ENCODE peak calls at places on chromosomes 11 and 22, in eight cellular contexts. O is heart right ventricle; U is CD8-positive, alpha-beta T cell; Z is GM20000; D is AG09309; R is pancreas; I is fibroblast of mammary gland; C is PC-3. X is an unnamed sample.

GRCh38 chr22:39414377-39414776 is 14.8 kb downstream of the TAB1 start:
- DNase-seq in U (peak), O (no peak), D (no peak), Z (no peak), I (no peak), C (no peak), R (peak), X (no peak)

GRCh38 chr22:44359496-44360110 is 46.9 kb upstream of the SHISAL1 start:
- DNase-seq in I (no peak), C (no peak), D (no peak), R (peak), O (no peak), U (no peak), Z (no peak), X (no peak)

GRCh38 chr22:23774922-23775436 is 2.3 kb downstream of the MMP11 start:
- DNase-seq in U (no peak), D (no peak), I (peak), O (peak), Z (no peak), C (no peak), R (no peak), X (no peak)

GRCh38 chr11:59615132-59615636 is 390 bp downstream of the OSBP start:
- DNase-seq in I (no peak), R (peak), D (no peak), O (peak), Z (peak), C (peak), U (peak), X (peak)

GRCh38 chr11:72569966-72570892 is 104.0 kb downstream of the PDE2A start:
- DNase-seq in O (no peak), U (no peak), D (peak), R (no peak), I (peak), Z (no peak), C (peak), X (peak)

GRCh38 chr11:93073508-93074280 is 104.2 kb downstream of the MTNR1B start:
- DNase-seq in O (no peak), D (no peak), R (no peak), C (no peak), I (no peak), U (no peak), Z (no peak), X (no peak)

GRCh38 chr11:57735655-57736298 is 5.5 kb upstream of the SELENOH start:
- DNase-seq in O (no peak), C (no peak), D (no peak), U (no peak), R (no peak), I (no peak), Z (no peak), X (no peak)

GRCh38 chr22:49566693-49567092 is 261.0 kb downstream of the BRD1 start:
- DNase-seq in O (no peak), I (no peak), U (no peak), C (no peak), Z (no peak), R (no peak), D (no peak), X (no peak)

GRCh38 chr22:23575601-23576000 is 4.5 kb downstream of the IGLL1 start:
- DNase-seq in C (no peak), D (no peak), U (no peak), R (no peak), O (no peak), Z (no peak), I (no peak), X (no peak)

GRCh38 chr11:42524534-42525227 is 787.1 kb upstream of the API5 start:
- DNase-seq in R (peak), O (peak), U (no peak), C (peak), I (peak), Z (peak), D (no peak), X (peak)

GRCh38 chr11:123103326-123103980 is 41.5 kb upstream of the HSPA8 start:
- DNase-seq in R (no peak), U (peak), Z (peak), C (peak), O (peak), I (peak), D (peak), X (peak)

GRCh38 chr11:43138621-43139140 is 173.1 kb upstream of the API5 start:
- DNase-seq in D (no peak), R (no peak), O (no peak), I (no peak), C (no peak), U (no peak), Z (no peak), X (no peak)

GRCh38 chr11:94171693-94172440 is 43.2 kb downstream of the PANX1 start:
- DNase-seq in D (no peak), Z (peak), I (peak), U (peak), R (no peak), C (peak), O (peak), X (peak)

GRCh38 chr11:135075740-135076139 is 663.7 kb upstream of the B3GAT1 start:
- DNase-seq in O (no peak), D (no peak), U (peak), R (peak), C (peak), I (peak), Z (no peak), X (peak)

GRCh38 chr11:115659061-115659963 is 155.1 kb upstream of the CADM1 start:
- DNase-seq in I (no peak), R (no peak), U (no peak), C (no peak), D (no peak), Z (no peak), O (peak), X (no peak)

GRCh38 chr11:78622666-78623065 is 48.0 kb upstream of the NARS2 start:
- DNase-seq in R (no peak), O (no peak), D (no peak), Z (no peak), C (peak), I (no peak), U (no peak), X (no peak)

GRCh38 chr22:43110444-43110926 is at the start of gene BIK:
- DNase-seq in O (no peak), Z (peak), U (peak), R (peak), D (no peak), C (peak), I (peak), X (peak)

GRCh38 chr11:126857860-126858808 is 142.4 kb downstream of the KIRREL3 start:
- DNase-seq in Z (no peak), D (no peak), I (peak), C (no peak), R (no peak), U (no peak), O (no peak), X (no peak)

GRCh38 chr11:9211322-9211721 is 53.8 kb downstream of the DENND5A start:
- DNase-seq in O (no peak), C (no peak), I (no peak), U (no peak), D (no peak), Z (no peak), R (no peak), X (no peak)

GRCh38 chr11:1943977-1944376 is 3.2 kb upstream of the MRPL23 start:
- DNase-seq in Z (no peak), R (no peak), C (peak), U (no peak), O (no peak), D (no peak), I (peak), X (peak)

GRCh38 chr11:67491276-67492068 is 8.6 kb downstream of the AIP start:
- DNase-seq in Z (no peak), U (no peak), C (no peak), D (no peak), I (no peak), R (peak), O (no peak), X (no peak)

GRCh38 chr11:92979176-92979575 is 9.7 kb downstream of the MTNR1B start:
- DNase-seq in I (peak), D (no peak), R (no peak), Z (no peak), U (no peak), O (no peak), C (no peak), X (peak)

GRCh38 chr11:103883856-103884255 is 152.6 kb upstream of the DDI1 start:
- DNase-seq in C (no peak), U (no peak), O (no peak), I (no peak), R (no peak), Z (no peak), D (no peak), X (no peak)

GRCh38 chr11:2109541-2110019 is 29.6 kb downstream of the IGF2 start:
- DNase-seq in R (peak), Z (no peak), I (no peak), U (no peak), C (no peak), D (no peak), O (peak), X (no peak)

GRCh38 chr11:59550368-59550841 is 39.1 kb downstream of the OR4D9 start:
- DNase-seq in I (peak), U (peak), R (peak), Z (peak), D (peak), C (peak), O (peak), X (peak)

GRCh38 chr11:67062526-67063373 is 6.1 kb downstream of the RHOD start:
- DNase-seq in R (no peak), I (no peak), D (no peak), U (no peak), O (no peak), C (peak), Z (no peak), X (peak)

GRCh38 chr11:20754957-20755356 is 85.6 kb downstream of the NELL1 start:
- DNase-seq in R (no peak), D (no peak), U (no peak), I (no peak), Z (no peak), C (no peak), O (no peak), X (no peak)

GRCh38 chr11:3721002-3721401 is 49.8 kb upstream of the CHRNA10 start:
- DNase-seq in O (no peak), D (no peak), R (no peak), U (no peak), C (no peak), I (no peak), Z (no peak), X (no peak)

GRCh38 chr11:69461272-69461962 is 20.0 kb upstream of the LINC01488 start:
- DNase-seq in D (no peak), C (no peak), U (no peak), O (no peak), R (peak), Z (no peak), I (no peak), X (no peak)

GRCh38 chr11:20310137-20310536 is 53.4 kb upstream of the HTATIP2 start:
- DNase-seq in R (no peak), Z (no peak), C (no peak), O (no peak), U (no peak), D (no peak), I (no peak), X (no peak)

GRCh38 chr11:117096140-117096972 is 1.9 kb downstream of the SIK3 start:
- DNase-seq in U (peak), Z (peak), I (no peak), R (no peak), C (no peak), O (no peak), D (no peak), X (peak)

GRCh38 chr11:3123761-3124733 is 41.1 kb downstream of the OSBPL5 start:
- DNase-seq in C (peak), Z (no peak), R (peak), O (peak), I (peak), D (peak), U (no peak), X (peak)

GRCh38 chr11:25794804-25795203 is 537.1 kb upstream of the ANO3 start:
- DNase-seq in C (no peak), O (no peak), R (no peak), Z (no peak), U (no peak), D (no peak), I (no peak), X (no peak)

GRCh38 chr11:33525789-33526188 is 174.8 kb downstream of the C11orf91 start:
- DNase-seq in O (no peak), Z (no peak), D (no peak), R (no peak), C (no peak), U (no peak), I (no peak), X (no peak)

GRCh38 chr22:31278643-31279326 is 13.5 kb downstream of the PIK3IP1 start:
- DNase-seq in I (no peak), R (no peak), Z (no peak), D (no peak), U (peak), O (no peak), C (no peak), X (no peak)

GRCh38 chr11:514606-515005 is 7.6 kb upstream of the RNH1 start:
- DNase-seq in D (no peak), U (no peak), O (no peak), R (no peak), C (no peak), I (no peak), Z (no peak), X (no peak)

GRCh38 chr11:133285359-133285758 is 246.9 kb downstream of the OPCML start:
- DNase-seq in D (no peak), C (no peak), Z (no peak), R (no peak), I (no peak), O (no peak), U (no peak), X (no peak)

GRCh38 chr11:44761546-44761961 is 34.8 kb downstream of the TSPAN18 start:
- DNase-seq in U (no peak), R (no peak), Z (no peak), C (no peak), O (no peak), D (no peak), I (no peak), X (no peak)

GRCh38 chr11:75627879-75628668 is 40.8 kb downstream of the MAP6 start:
- DNase-seq in Z (no peak), O (no peak), U (no peak), R (no peak), C (no peak), D (no peak), I (peak), X (no peak)

GRCh38 chr11:86261328-86261727 is 16.8 kb downstream of the EED start:
- DNase-seq in O (no peak), C (no peak), I (no peak), Z (no peak), D (no peak), R (no peak), U (no peak), X (no peak)

GRCh38 chr11:86257446-86257845 is 12.9 kb downstream of the EED start:
- DNase-seq in Z (no peak), C (no peak), O (no peak), R (no peak), U (no peak), I (no peak), D (no peak), X (no peak)

GRCh38 chr11:86251285-86251830 is 6.8 kb downstream of the EED start:
- DNase-seq in U (no peak), R (no peak), Z (no peak), I (peak), D (no peak), O (no peak), C (no peak), X (no peak)

GRCh38 chr11:86255896-86256295 is 11.3 kb downstream of the EED start:
- DNase-seq in O (no peak), U (no peak), I (no peak), C (no peak), R (no peak), Z (peak), D (no peak), X (no peak)

GRCh38 chr11:86256608-86257007 is 12.1 kb downstream of the EED start:
- DNase-seq in C (no peak), I (no peak), R (no peak), U (no peak), D (no peak), O (no peak), Z (no peak), X (no peak)
- TF ChIP-seq CTCF in C (no peak), I (no peak), R (no peak), U (no peak), D (no peak), O (no peak), Z (no peak), X (no peak)

GRCh38 chr11:118522571-118523072 is 4.7 kb upstream of the TTC36 start:
- DNase-seq in U (no peak), D (no peak), C (peak), I (peak), R (no peak), Z (no peak), O (no peak), X (peak)
- TF ChIP-seq CTCF in U (no peak), D (peak), C (peak), I (peak), R (no peak), Z (peak), O (peak), X (peak)

DNA sequence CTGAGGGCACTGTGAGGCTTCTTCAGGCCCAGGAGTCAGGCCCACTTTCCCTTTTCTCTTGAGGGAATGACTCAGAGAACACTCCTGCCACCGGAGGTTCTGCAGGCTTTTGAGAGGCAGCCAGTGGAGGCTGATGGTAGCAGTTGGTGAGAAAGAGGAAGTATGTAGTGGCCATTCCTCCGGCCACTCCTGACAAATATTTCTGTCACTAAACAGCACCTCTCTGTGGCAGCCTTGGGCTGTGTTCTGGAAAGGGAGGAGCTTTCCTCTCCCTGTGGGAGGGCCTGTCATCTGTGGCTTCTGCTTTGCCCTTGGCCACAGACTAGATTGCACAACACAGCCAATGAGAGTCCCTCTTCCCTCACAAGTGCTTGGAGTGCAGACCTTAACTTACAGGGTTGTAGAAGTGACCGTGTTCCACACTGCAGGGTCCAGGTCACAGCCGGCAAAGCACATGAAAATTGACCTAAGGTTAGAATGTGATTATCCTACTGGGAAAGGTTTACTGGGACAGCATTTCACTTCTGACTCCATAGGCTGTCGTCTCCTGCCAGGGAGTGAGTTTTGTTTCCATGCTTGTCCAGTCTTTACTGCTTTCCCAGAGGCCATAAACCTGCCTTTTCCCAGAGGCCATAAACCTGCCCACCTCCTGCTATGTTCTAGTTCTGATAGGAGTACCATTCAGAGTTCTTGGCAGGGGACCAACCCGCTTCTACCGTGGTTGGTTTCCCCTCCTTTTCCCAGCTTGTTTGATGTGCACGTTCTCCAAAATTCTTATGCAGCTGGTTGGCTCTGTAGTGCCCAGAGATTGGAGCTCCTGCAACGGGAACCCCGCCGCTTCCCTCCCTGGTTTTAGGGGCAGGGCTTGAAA is 33.3 kb downstream of the MARK2 start:
- DNase-seq in I (peak), R (peak), D (peak), Z (peak), U (peak), C (peak), O (peak), X (peak)
- TF ChIP-seq CTCF in I (peak), R (peak), D (peak), Z (peak), U (no peak), C (peak), O (peak), X (peak)

DNA sequence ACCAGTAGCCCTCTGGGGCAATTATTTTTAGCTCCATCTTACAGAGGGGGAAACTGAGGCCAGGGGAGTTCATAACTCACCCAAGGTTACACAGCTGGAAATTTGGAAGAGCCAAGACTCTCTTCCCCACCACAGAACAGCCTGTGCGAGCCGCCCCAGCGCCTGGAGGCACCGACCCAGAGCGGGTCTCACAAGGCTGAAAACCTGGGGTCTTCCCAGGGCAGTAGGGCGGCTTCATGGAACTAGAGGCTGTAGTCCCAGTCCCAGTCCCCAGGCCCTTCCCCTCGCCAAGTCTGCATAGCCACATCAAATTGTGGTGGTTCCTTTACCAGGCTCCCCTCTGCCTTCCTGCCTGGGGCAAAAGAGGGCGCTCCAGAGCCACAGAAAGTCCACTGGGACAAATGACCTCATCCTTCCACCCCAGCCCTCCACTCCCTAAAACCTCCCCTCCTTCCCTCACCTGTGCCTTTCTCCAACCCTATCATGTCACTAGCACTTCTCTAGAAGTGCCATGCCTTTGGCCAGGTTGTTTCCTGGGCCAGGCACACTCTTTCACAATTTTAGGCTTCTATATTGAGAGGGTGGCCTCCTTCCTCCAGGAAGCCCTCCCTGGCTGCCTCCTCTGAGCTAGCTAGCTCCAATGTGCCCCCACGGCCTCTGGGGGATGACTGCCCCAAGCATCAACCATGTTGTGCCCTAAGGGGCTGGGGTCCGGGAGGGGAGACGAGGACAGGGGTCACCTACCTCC is 15.2 kb upstream of the CDC42EP1 start:
- DNase-seq in D (no peak), O (peak), Z (peak), U (peak), C (peak), R (peak), I (peak), X (peak)
- TF ChIP-seq CTCF in D (peak), O (peak), Z (peak), U (peak), C (peak), R (peak), I (peak), X (peak)

GRCh38 chr11:30333405-30333804 is 10.5 kb downstream of the ARL14EP start:
- DNase-seq in O (no peak), R (no peak), C (peak), Z (no peak), U (no peak), I (peak), D (no peak), X (peak)
- TF ChIP-seq CTCF in O (peak), R (no peak), C (peak), Z (no peak), U (peak), I (peak), D (peak), X (peak)

GRCh38 chr11:96155627-96156378 is 187.2 kb downstream of the MAML2 start:
- DNase-seq in O (peak), C (peak), D (peak), I (peak), R (peak), Z (peak), U (no peak), X (peak)

GRCh38 chr11:96156379-96156722 is 186.6 kb downstream of the MAML2 start:
- DNase-seq in Z (no peak), U (no peak), R (no peak), C (no peak), D (no peak), I (no peak), O (peak), X (no peak)

GRCh38 chr11:96159968-96160367 is 183.0 kb downstream of the MAML2 start:
- DNase-seq in I (no peak), O (no peak), R (no peak), Z (no peak), C (no peak), U (no peak), D (no peak), X (no peak)

GRCh38 chr11:96157517-96157873 is 185.5 kb downstream of the MAML2 start:
- DNase-seq in O (no peak), R (no peak), I (no peak), U (no peak), C (no peak), D (no peak), Z (no peak), X (no peak)

GRCh38 chr11:96158126-96158525 is 184.9 kb downstream of the MAML2 start:
- DNase-seq in I (no peak), R (no peak), D (no peak), Z (no peak), U (no peak), C (no peak), O (no peak), X (no peak)
- TF ChIP-seq CTCF in I (no peak), R (no peak), D (no peak), Z (no peak), U (no peak), C (no peak), O (no peak), X (no peak)